ENCODE peak calls at places on chromosomes 6 and 20, in nine cellular contexts. C is AG04449, P is fibroblast of lung, M is cardiac muscle cell, A is AG04450, T is choroid plexus epithelial cell, G is HL-60, L is pancreas, R is right lobe of liver. S is an unnamed sample.

GRCh38 chr6:35139924-35140524 is 1.1 kb downstream of the TCP11 start:
- DNase-seq in A (peak), G (peak), L (peak), T (peak), C (peak), R (no peak), P (peak), M (peak), S (no peak)

GRCh38 chr6:148179786-148180185 is 162.9 kb upstream of the SASH1 start:
- DNase-seq in L (no peak), R (no peak), A (no peak), C (no peak), T (peak), G (no peak), P (peak), M (peak), S (no peak)

GRCh38 chr6:1678966-1679690 is 69.4 kb downstream of the FOXC1 start:
- DNase-seq in A (no peak), R (no peak), T (no peak), M (peak), L (no peak), P (no peak), G (no peak), C (no peak), S (no peak)

GRCh38 chr6:169639653-169640278 is 62.1 kb downstream of the WDR27 start:
- DNase-seq in C (no peak), L (no peak), G (no peak), A (no peak), T (peak), M (no peak), R (no peak), P (no peak), S (no peak)

GRCh38 chr20:42027746-42028268 is 409.6 kb upstream of the CHD6 start:
- DNase-seq in G (no peak), M (no peak), A (no peak), P (no peak), L (no peak), C (no peak), T (no peak), R (no peak), S (no peak)

GRCh38 chr20:41476013-41476441 is 109.4 kb upstream of the EMILIN3 start:
- DNase-seq in L (peak), A (peak), P (peak), R (no peak), C (no peak), M (peak), G (no peak), T (peak), S (peak)

GRCh38 chr6:83381949-83382348 is 48.9 kb downstream of the ME1 start:
- DNase-seq in G (no peak), A (no peak), P (no peak), T (no peak), C (no peak), R (no peak), M (no peak), L (no peak), S (no peak)

GRCh38 chr20:62875419-62876355 is 14.1 kb upstream of the TCFL5 start:
- DNase-seq in T (peak), M (peak), A (peak), R (no peak), P (peak), L (peak), C (no peak), G (peak), S (peak)

GRCh38 chr6:111738631-111739030 is 133.0 kb upstream of the TRAF3IP2 start:
- DNase-seq in A (no peak), M (no peak), R (no peak), G (no peak), P (no peak), L (no peak), C (no peak), T (no peak), S (no peak)

GRCh38 chr6:23754197-23754596 is 371.8 kb upstream of the NRSN1 start:
- DNase-seq in C (no peak), T (peak), P (peak), R (no peak), A (no peak), L (no peak), G (no peak), M (no peak), S (no peak)

GRCh38 chr6:69847507-69847812 is 18.9 kb upstream of the COL19A1 start:
- DNase-seq in M (no peak), C (no peak), A (no peak), T (no peak), L (no peak), P (no peak), R (no peak), G (no peak), S (no peak)

GRCh38 chr6:132298344-132298949 is 102.8 kb downstream of the MOXD1 start:
- DNase-seq in C (no peak), R (no peak), L (peak), M (peak), T (peak), P (peak), G (peak), A (peak), S (peak)

GRCh38 chr6:3202999-3203696 is 24.3 kb downstream of the TUBB2B start:
- DNase-seq in G (no peak), L (no peak), A (no peak), C (peak), P (peak), M (peak), R (no peak), T (peak), S (peak)

GRCh38 chr6:96716221-96716620 is 121.1 kb downstream of the GPR63 start:
- DNase-seq in A (no peak), L (no peak), T (no peak), M (no peak), R (no peak), C (no peak), G (no peak), P (no peak), S (no peak)

GRCh38 chr6:8075704-8076103 is 11.5 kb upstream of the BLOC1S5 start:
- DNase-seq in L (no peak), T (no peak), M (no peak), C (no peak), G (no peak), A (no peak), R (no peak), P (no peak), S (no peak)
- H3K4me3 ChIP-seq in L (no peak), T (no peak), M (no peak), C (no peak), G (no peak), A (no peak), R (no peak), P (no peak), S (no peak)

GRCh38 chr20:36666181-36666740 is 20.3 kb upstream of the SLA2 start:
- DNase-seq in T (peak), M (peak), C (peak), G (peak), A (no peak), L (no peak), R (no peak), P (peak), S (no peak)
- TF ChIP-seq CTCF in T (peak), M (peak), C (no peak), G (no peak), A (peak), L (no peak), R (no peak), P (no peak), S (peak)

DNA sequence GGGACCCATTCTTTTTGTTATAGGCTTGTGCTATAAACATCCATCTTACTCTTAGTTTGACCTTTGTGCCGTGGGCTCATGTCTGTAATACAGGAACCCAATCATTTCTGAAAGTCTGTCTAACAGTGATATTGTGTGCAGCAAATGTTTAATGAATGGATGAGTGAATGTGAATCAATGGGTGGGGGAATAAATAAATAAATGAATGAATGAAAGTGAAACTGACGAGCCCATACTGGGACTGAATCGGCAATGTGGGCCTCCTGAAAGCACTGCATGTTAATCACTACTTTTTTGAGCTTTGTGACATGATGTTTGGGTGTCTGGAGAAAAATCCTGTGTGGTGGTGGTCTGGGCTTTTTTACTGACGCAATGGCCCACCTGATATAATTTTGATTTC is 175.0 kb downstream of the GMPR start:
- DNase-seq in R (no peak), P (no peak), A (no peak), T (no peak), M (no peak), G (no peak), C (no peak), L (no peak), S (no peak)
- H3K4me3 ChIP-seq in R (no peak), P (peak), A (peak), T (no peak), M (no peak), G (no peak), C (no peak), L (no peak), S (no peak)

DNA sequence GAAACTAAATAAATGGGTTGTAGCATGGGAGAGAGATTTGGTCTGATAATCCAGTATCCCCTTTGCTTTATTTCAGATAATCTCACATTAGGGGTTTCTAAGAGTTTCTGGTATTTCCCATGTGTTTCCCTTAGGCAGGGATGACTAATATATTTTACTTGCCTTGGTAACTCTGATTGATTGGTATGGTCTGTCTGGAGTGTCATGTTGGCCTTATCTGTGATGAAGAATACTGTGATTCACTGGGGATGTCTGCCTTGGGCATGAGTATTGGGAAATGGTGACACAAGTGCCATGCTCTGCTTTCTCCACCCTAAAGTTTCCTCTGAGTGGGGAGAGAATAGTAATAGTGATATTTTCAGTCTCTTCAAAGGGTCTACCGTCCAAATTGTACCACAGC is 10.1 kb downstream of the SLC22A2 start:
- DNase-seq in G (no peak), R (no peak), M (no peak), C (no peak), A (no peak), P (no peak), L (no peak), T (no peak), S (no peak)
- TF ChIP-seq CTCF in G (no peak), R (no peak), M (no peak), C (no peak), A (no peak), P (no peak), L (no peak), T (no peak), S (no peak)

DNA sequence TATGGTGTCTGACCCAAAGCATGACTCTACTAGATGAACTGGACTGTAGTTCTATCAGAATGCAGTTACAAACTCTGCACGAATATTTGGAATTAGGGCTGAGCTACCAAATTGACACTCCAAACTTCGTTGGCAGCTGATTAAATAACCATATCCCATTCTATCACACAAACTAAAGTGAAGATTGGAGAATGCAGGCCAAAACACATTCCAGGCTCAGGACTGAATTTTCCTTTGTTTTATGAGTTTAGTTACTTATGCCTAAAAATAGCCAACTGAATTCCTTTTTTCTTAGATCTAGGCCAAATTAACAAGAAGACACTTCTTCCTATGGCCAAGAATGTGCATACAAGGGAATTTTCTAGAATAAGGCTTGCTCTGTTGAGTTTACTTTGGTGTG is 9.7 kb upstream of the KIAA0408 start:
- DNase-seq in L (no peak), T (no peak), M (no peak), R (no peak), P (no peak), G (no peak), A (no peak), C (no peak), S (no peak)
- H3K4me3 ChIP-seq in L (no peak), T (no peak), M (no peak), R (no peak), P (no peak), G (no peak), A (no peak), C (no peak), S (no peak)

DNA sequence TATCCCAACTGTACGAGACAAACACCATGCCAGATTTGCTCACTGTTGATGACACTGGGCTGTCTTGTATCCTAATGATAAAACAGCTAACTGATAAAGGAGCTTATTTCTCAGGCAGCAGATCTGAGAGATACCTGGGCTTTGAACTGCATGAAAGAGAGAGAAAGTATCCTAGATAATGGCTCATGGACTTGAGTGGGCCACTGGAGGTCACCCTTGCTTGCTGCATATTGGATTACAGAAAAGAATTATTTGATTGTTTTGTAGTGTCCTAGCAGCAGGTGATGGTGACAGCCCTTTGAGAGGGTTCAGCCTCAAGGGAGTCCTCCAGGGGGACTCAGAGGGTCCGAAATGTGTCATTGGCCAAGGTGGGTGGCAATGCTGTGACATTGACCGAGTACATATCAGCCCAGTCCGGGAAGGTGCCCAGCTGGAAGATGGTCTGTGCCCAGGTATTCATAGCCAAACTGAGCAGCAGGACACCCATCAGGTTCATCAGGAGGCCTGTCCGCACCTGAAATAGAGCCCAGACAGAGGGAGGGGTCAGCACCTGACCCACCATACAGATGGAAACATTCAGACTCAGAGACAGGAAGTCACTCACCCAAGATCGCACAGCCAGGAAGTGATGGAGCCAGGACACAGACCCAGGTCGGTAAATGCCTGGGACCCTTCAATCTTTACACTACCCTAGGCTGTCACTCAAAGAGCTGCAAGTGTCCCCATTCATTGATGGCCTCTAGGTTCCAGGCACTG is 9.4 kb upstream of the OCSTAMP start:
- DNase-seq in L (no peak), G (no peak), A (no peak), T (peak), P (no peak), R (no peak), C (no peak), M (peak), S (no peak)
- TF ChIP-seq CTCF in L (no peak), G (no peak), A (no peak), T (peak), P (no peak), R (peak), C (no peak), M (no peak), S (no peak)

S was measured in AG09309.